ENCODE peak calls at places on chromosomes 6 and 20, in nine cellular contexts. One of them, this sample, is unnamed.

GRCh38 chr6:38713812-38714211 is 1.3 kb upstream of the DNAH8 start:
- DNase-seq in foreskin keratinocyte: no peak
- DNase-seq in IMR-90: no peak
- DNase-seq in left lung: no peak
- DNase-seq in endothelial cell of umbilical vein: peak
- DNase-seq in EL: no peak
- DNase-seq in stimulated activated CD8-positive, alpha-beta memory T cell treated with anti-CD3 and anti-CD28 coated beads, Interleukin-15, amount 100 ng/mL, for 24 hours: no peak
- DNase-seq in fibroblast of lung: no peak
- DNase-seq in Calu3: no peak
- DNase-seq in this sample: no peak

GRCh38 chr6:144909753-144910280 is 624.7 kb downstream of the UTRN start:
- DNase-seq in foreskin keratinocyte: peak
- DNase-seq in stimulated activated CD8-positive, alpha-beta memory T cell treated with anti-CD3 and anti-CD28 coated beads, Interleukin-15, amount 100 ng/mL, for 24 hours: no peak
- DNase-seq in Calu3: no peak
- DNase-seq in IMR-90: peak
- DNase-seq in endothelial cell of umbilical vein: no peak
- DNase-seq in EL: peak
- DNase-seq in left lung: no peak
- DNase-seq in fibroblast of lung: no peak
- DNase-seq in this sample: no peak

GRCh38 chr6:99353126-99353525 is 3.7 kb upstream of the FAXC start:
- DNase-seq in stimulated activated CD8-positive, alpha-beta memory T cell treated with anti-CD3 and anti-CD28 coated beads, Interleukin-15, amount 100 ng/mL, for 24 hours: no peak
- DNase-seq in endothelial cell of umbilical vein: no peak
- DNase-seq in EL: no peak
- DNase-seq in IMR-90: peak
- DNase-seq in foreskin keratinocyte: no peak
- DNase-seq in fibroblast of lung: no peak
- DNase-seq in left lung: no peak
- DNase-seq in Calu3: no peak
- DNase-seq in this sample: no peak

GRCh38 chr20:33305591-33306057 is 22.6 kb downstream of the BPIFB1 start:
- DNase-seq in foreskin keratinocyte: peak
- DNase-seq in stimulated activated CD8-positive, alpha-beta memory T cell treated with anti-CD3 and anti-CD28 coated beads, Interleukin-15, amount 100 ng/mL, for 24 hours: no peak
- DNase-seq in endothelial cell of umbilical vein: no peak
- DNase-seq in Calu3: peak
- DNase-seq in left lung: no peak
- DNase-seq in EL: peak
- DNase-seq in IMR-90: no peak
- DNase-seq in fibroblast of lung: no peak
- DNase-seq in this sample: no peak

GRCh38 chr6:22970004-22970403 is 400.6 kb downstream of the HDGFL1 start:
- DNase-seq in Calu3: no peak
- DNase-seq in EL: no peak
- DNase-seq in foreskin keratinocyte: no peak
- DNase-seq in left lung: no peak
- DNase-seq in IMR-90: no peak
- DNase-seq in endothelial cell of umbilical vein: no peak
- DNase-seq in stimulated activated CD8-positive, alpha-beta memory T cell treated with anti-CD3 and anti-CD28 coated beads, Interleukin-15, amount 100 ng/mL, for 24 hours: no peak
- DNase-seq in fibroblast of lung: no peak
- DNase-seq in this sample: no peak

GRCh38 chr20:24827603-24828295 is 121.3 kb upstream of the CST7 start:
- DNase-seq in fibroblast of lung: no peak
- DNase-seq in endothelial cell of umbilical vein: no peak
- DNase-seq in Calu3: no peak
- DNase-seq in EL: no peak
- DNase-seq in left lung: no peak
- DNase-seq in foreskin keratinocyte: no peak
- DNase-seq in IMR-90: no peak
- DNase-seq in stimulated activated CD8-positive, alpha-beta memory T cell treated with anti-CD3 and anti-CD28 coated beads, Interleukin-15, amount 100 ng/mL, for 24 hours: no peak
- DNase-seq in this sample: no peak

GRCh38 chr20:62633571-62634329 is 8.6 kb upstream of the SLCO4A1 start:
- DNase-seq in Calu3: no peak
- DNase-seq in fibroblast of lung: no peak
- DNase-seq in endothelial cell of umbilical vein: no peak
- DNase-seq in left lung: no peak
- DNase-seq in foreskin keratinocyte: no peak
- DNase-seq in IMR-90: no peak
- DNase-seq in stimulated activated CD8-positive, alpha-beta memory T cell treated with anti-CD3 and anti-CD28 coated beads, Interleukin-15, amount 100 ng/mL, for 24 hours: no peak
- DNase-seq in EL: no peak
- DNase-seq in this sample: no peak

GRCh38 chr6:18978330-18979128 is 591.4 kb downstream of the RNF144B start:
- DNase-seq in foreskin keratinocyte: no peak
- DNase-seq in IMR-90: no peak
- DNase-seq in EL: no peak
- DNase-seq in Calu3: peak
- DNase-seq in left lung: no peak
- DNase-seq in endothelial cell of umbilical vein: no peak
- DNase-seq in fibroblast of lung: peak
- DNase-seq in stimulated activated CD8-positive, alpha-beta memory T cell treated with anti-CD3 and anti-CD28 coated beads, Interleukin-15, amount 100 ng/mL, for 24 hours: no peak
- DNase-seq in this sample: peak

GRCh38 chr6:52588087-52588709 is 11.3 kb upstream of the TRAM2 start:
- DNase-seq in EL: no peak
- DNase-seq in Calu3: no peak
- DNase-seq in stimulated activated CD8-positive, alpha-beta memory T cell treated with anti-CD3 and anti-CD28 coated beads, Interleukin-15, amount 100 ng/mL, for 24 hours: no peak
- DNase-seq in foreskin keratinocyte: no peak
- DNase-seq in fibroblast of lung: no peak
- DNase-seq in left lung: no peak
- DNase-seq in IMR-90: no peak
- DNase-seq in endothelial cell of umbilical vein: no peak
- DNase-seq in this sample: no peak

GRCh38 chr6:75250552-75250951 is 7.0 kb upstream of the COX7A2 start:
- DNase-seq in stimulated activated CD8-positive, alpha-beta memory T cell treated with anti-CD3 and anti-CD28 coated beads, Interleukin-15, amount 100 ng/mL, for 24 hours: no peak
- DNase-seq in endothelial cell of umbilical vein: no peak
- DNase-seq in Calu3: no peak
- DNase-seq in EL: no peak
- DNase-seq in fibroblast of lung: no peak
- DNase-seq in left lung: no peak
- DNase-seq in IMR-90: no peak
- DNase-seq in foreskin keratinocyte: no peak
- DNase-seq in this sample: no peak

GRCh38 chr6:5471637-5472430 is 210.5 kb downstream of the FARS2 start:
- DNase-seq in IMR-90: no peak
- DNase-seq in EL: no peak
- DNase-seq in stimulated activated CD8-positive, alpha-beta memory T cell treated with anti-CD3 and anti-CD28 coated beads, Interleukin-15, amount 100 ng/mL, for 24 hours: no peak
- DNase-seq in endothelial cell of umbilical vein: peak
- DNase-seq in Calu3: no peak
- DNase-seq in left lung: no peak
- DNase-seq in foreskin keratinocyte: no peak
- DNase-seq in fibroblast of lung: no peak
- DNase-seq in this sample: peak